ENCODE peak calls at places on chromosomes 4 and X, in seven cellular contexts. W is heart left ventricle, L is IMR-90, D is vagina, X is upper lobe of left lung, F is uterus, B is endothelial cell of umbilical vein. S is an unnamed sample.
A peak's percentile ranks its signal among the peaks of the same experiment; 100 is the strongest.

GRCh38 chrX:10441464-10441863 is 178.9 kb downstream of the MID1 start:
- DNase-seq in W (no peak), B (no peak), D (no peak), X (no peak), L (no peak), F (no peak), S (no peak)

GRCh38 chr4:120754590-120754989 is 167.9 kb downstream of the PRDM5 start:
- DNase-seq in F (no peak), D (no peak), B (no peak), L (no peak), X (no peak), W (peak; percentile 76), S (peak; percentile 82)

GRCh38 chr4:141636077-141636770 is at the start of gene IL15:
- DNase-seq in X (peak; percentile 81), L (peak; percentile 58), W (peak; percentile 72), B (peak; percentile 74), F (peak; percentile 47), D (no peak), S (peak; percentile 90)

GRCh38 chr4:168560184-168560834 is 63.5 kb downstream of the PALLD start:
- DNase-seq in F (no peak), W (no peak), D (no peak), L (peak; percentile 70), X (peak; percentile 24), B (peak; percentile 59), S (peak; percentile 25)

GRCh38 chrX:3712080-3712869 is 1.2 kb downstream of the PRKX start:
- DNase-seq in L (peak; percentile 32), B (peak; percentile 35), W (peak; percentile 31), X (peak; percentile 25), F (no peak), D (no peak), S (no peak)

GRCh38 chr4:174714393-174715211 is 114.4 kb downstream of the GLRA3 start:
- DNase-seq in B (peak; percentile 10), F (no peak), L (peak; percentile 7), D (no peak), X (peak; percentile 22), W (peak; percentile 18), S (no peak)

GRCh38 chrX:120459313-120459712 is 9.8 kb downstream of the LAMP2 start:
- DNase-seq in F (no peak), W (no peak), B (no peak), L (no peak), D (no peak), X (no peak), S (no peak)

GRCh38 chr4:162475221-162475620 is 311.4 kb upstream of the FSTL5 start:
- DNase-seq in B (no peak), W (no peak), D (no peak), X (no peak), F (no peak), L (no peak), S (no peak)

GRCh38 chr4:110071466-110071865 is 126.9 kb downstream of the ELOVL6 start:
- DNase-seq in F (no peak), W (peak; percentile 46), B (no peak), L (no peak), D (no peak), X (peak; percentile 57), S (peak; percentile 77)

GRCh38 chr4:3651267-3651846 is 114.8 kb upstream of the ADRA2C start:
- DNase-seq in F (no peak), B (no peak), X (no peak), W (no peak), D (no peak), L (no peak), S (no peak)

GRCh38 chrX:101097546-101098453 is at the start of gene CENPI:
- DNase-seq in W (peak; percentile 93), F (peak; percentile 92), D (no peak), B (peak; percentile 96), X (peak; percentile 93), L (peak; percentile 89), S (peak; percentile 92)

GRCh38 chr4:111788046-111788642 is 357.1 kb upstream of the FAM241A start:
- DNase-seq in L (no peak), D (no peak), F (no peak), W (no peak), B (no peak), X (no peak), S (peak; percentile 5)

GRCh38 chrX:153061732-153062131 is 5.5 kb downstream of the PNMA3 start:
- DNase-seq in X (no peak), L (peak; percentile 55), B (no peak), F (no peak), W (no peak), D (no peak), S (no peak)

GRCh38 chr4:36011381-36011780 is 232.9 kb downstream of the ARAP2 start:
- DNase-seq in W (no peak), X (no peak), F (no peak), D (no peak), B (no peak), L (no peak), S (no peak)

GRCh38 chr4:140427104-140427918 is at the start of gene CLGN:
- DNase-seq in W (peak; percentile 86), X (peak; percentile 57), B (peak; percentile 78), F (peak; percentile 64), L (peak; percentile 44), D (no peak), S (peak; percentile 48)

GRCh38 chr4:139902328-139903217 is 237.0 kb downstream of the MGST2 start:
- DNase-seq in B (no peak), L (peak; percentile 20), F (peak; percentile 42), D (no peak), W (no peak), X (no peak), S (no peak)

GRCh38 chr4:7766661-7767345 is 172.9 kb downstream of the AFAP1 start:
- DNase-seq in F (no peak), B (peak; percentile 36), W (no peak), D (no peak), L (no peak), X (no peak), S (peak; percentile 96)

GRCh38 chr4:99649778-99650177 is 7.8 kb downstream of the C4orf54 start:
- DNase-seq in L (no peak), B (no peak), F (no peak), D (no peak), X (no peak), W (no peak), S (no peak)

GRCh38 chr4:82850684-82851083 is 40.3 kb downstream of the SEC31A start:
- DNase-seq in B (no peak), D (no peak), F (no peak), W (no peak), X (no peak), L (no peak), S (no peak)

GRCh38 chrX:67780694-67781109 is 236.9 kb downstream of the AR start:
- DNase-seq in L (peak; percentile 78), F (peak; percentile 75), D (no peak), W (peak; percentile 90), B (peak; percentile 90), X (peak; percentile 73), S (peak; percentile 65)

GRCh38 chrX:2666491-2666890 is 24.6 kb upstream of the CD99 start:
- DNase-seq in F (no peak), B (no peak), W (no peak), D (no peak), X (no peak), L (no peak), S (no peak)

GRCh38 chr4:77175201-77175610 is 18.2 kb downstream of the CCNG2 start:
- DNase-seq in L (no peak), W (no peak), F (no peak), X (no peak), B (no peak), D (no peak), S (no peak)

GRCh38 chr4:85761803-85762202 is 286.9 kb downstream of the ARHGAP24 start:
- DNase-seq in B (peak; percentile 99), D (no peak), W (peak; percentile 66), F (no peak), L (peak; percentile 82), X (peak; percentile 55), S (no peak)

GRCh38 chr4:113952452-113953029 is 26.9 kb downstream of the ARSJ start:
- DNase-seq in D (no peak), L (peak; percentile 62), B (peak; percentile 78), F (no peak), X (no peak), W (no peak), S (no peak)

GRCh38 chr4:61312526-61312925 is 112.4 kb downstream of the ADGRL3 start:
- DNase-seq in X (no peak), D (no peak), W (no peak), L (peak; percentile 2), F (no peak), B (no peak), S (no peak)

GRCh38 chr4:176286728-176287127 is 17.7 kb upstream of the ASB5 start:
- DNase-seq in F (no peak), X (no peak), L (peak; percentile 35), D (no peak), W (no peak), B (no peak), S (no peak)

GRCh38 chrX:150966235-150966634 is 16.9 kb upstream of the HMGB3 start:
- DNase-seq in X (no peak), W (no peak), L (no peak), D (no peak), B (no peak), F (no peak), S (no peak)
- H3K27ac ChIP-seq in X (no peak overlapping the region), W (no peak overlapping the region), L (no peak overlapping the region), D (no peak overlapping the region), B (no peak overlapping the region), F (no peak overlapping the region), S (no peak overlapping the region)

DNA sequence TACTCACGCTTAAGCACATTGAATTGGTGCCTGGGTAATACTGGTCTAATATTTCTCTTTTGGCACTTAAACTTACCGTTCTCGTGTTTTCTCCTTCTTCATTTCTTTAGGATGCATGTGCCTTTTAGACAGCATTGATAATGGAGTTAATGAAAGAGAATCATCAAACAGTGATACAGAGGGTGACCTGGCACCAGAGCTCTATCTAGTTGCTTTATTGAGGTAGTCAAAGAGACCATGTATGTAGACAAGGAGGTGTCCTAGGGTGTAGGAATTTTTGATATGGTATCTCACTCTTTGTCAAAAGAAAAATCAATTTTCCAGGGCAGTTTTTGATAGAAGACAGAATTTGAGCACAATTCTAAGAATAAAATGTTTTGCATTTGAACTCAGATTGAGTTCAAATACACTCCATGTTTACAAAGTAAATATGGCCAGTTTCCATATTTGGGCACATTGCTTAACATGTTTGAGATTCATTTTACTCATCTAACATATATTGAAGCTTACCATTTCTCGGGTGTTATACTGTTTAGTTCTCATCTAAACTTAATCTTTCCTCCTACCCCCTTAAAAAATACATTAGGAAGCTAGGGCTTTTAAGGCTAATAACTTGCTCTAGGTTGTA is 92.0 kb downstream of the WWC2 start:
- DNase-seq in X (no peak), L (no peak), W (no peak), F (no peak), D (no peak), B (no peak), S (no peak)
- TF ChIP-seq POLR2A in X (no peak), L (no peak), W (no peak), F (no peak), D (no peak), B (no peak), S (no peak)

DNA sequence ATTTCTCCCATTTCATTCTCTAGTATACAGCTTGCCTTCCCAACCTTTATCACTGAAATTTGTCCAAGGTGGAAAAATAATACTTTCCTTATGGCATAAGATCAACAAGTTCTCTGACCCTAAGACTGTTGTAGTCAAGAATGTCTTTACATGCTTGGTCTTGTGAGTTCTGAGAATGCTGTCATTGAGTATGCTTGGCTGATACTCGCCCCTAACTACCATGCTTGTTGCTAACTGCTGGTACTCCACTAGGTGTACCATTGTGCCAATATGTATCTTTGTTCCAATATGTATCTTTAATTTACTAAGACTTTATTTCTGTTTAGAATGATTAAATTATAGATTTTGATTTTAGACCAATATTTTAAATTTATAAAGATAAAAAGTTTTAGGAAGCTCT is 796.4 kb downstream of the PCDH7 start:
- DNase-seq in F (no peak), B (no peak), L (no peak), X (no peak), W (no peak), D (no peak), S (no peak)
- H3K27ac ChIP-seq in F (no peak overlapping the region), B (no peak overlapping the region), L (no peak overlapping the region), X (no peak overlapping the region), W (no peak overlapping the region), D (no peak overlapping the region), S (no peak overlapping the region)

GRCh38 chrX:154408659-154409221 is 314 bp downstream of the DNASE1L1 start:
- DNase-seq in W (no peak), D (peak; percentile 84), L (no peak), X (no peak), B (no peak), F (no peak), S (no peak)
- TF ChIP-seq POLR2A in W (no peak), D (no peak), L (peak; percentile 6), X (no peak), B (no peak), F (no peak), S (no peak)